ENCODE peak calls at places on chromosomes 13 and 19, in eight cellular contexts. C is H9, O is heart right ventricle, I is tibial nerve, X is stomach, M is tibial artery, K is Peyer's patch, F is MM.1S. J is an unnamed sample.

GRCh38 chr19:991174-991931 is 7.2 kb downstream of the WDR18 start:
- DNase-seq in C (peak; percentile 87), O (no peak), I (no peak), X (no peak), M (no peak), K (no peak), F (no peak), J (no peak)

GRCh38 chr13:98334620-98335205 is 157.6 kb upstream of the RNF113B start:
- DNase-seq in C (no peak), O (no peak), I (no peak), X (no peak), M (no peak), K (no peak), F (no peak), J (no peak)

GRCh38 chr13:83883061-83883523 is 818 bp upstream of the SLITRK1 start:
- DNase-seq in C (peak; percentile 41), O (no peak), I (no peak), X (no peak), M (no peak), K (no peak), F (no peak), J (no peak)

GRCh38 chr19:51948979-51949378 is 21.7 kb downstream of the ZNF613 start:
- DNase-seq in C (no peak), O (peak; percentile 61), I (no peak), X (no peak), M (no peak), K (no peak), F (no peak), J (peak; percentile 87)

GRCh38 chr19:40623403-40624239 is 22.5 kb downstream of the LTBP4 start:
- DNase-seq in C (peak; percentile 97), O (no peak), I (no peak), X (no peak), M (no peak), K (peak; percentile 87), F (no peak), J (no peak)

GRCh38 chr19:53876651-53877224 is 5.3 kb upstream of the PRKCG start:
- DNase-seq in C (no peak), O (no peak), I (no peak), X (no peak), M (no peak), K (no peak), F (no peak), J (no peak)

GRCh38 chr13:91167706-91168459 is 179.6 kb upstream of the MIR17HG start:
- DNase-seq in C (no peak), O (no peak), I (no peak), X (no peak), M (no peak), K (no peak), F (no peak), J (no peak)

GRCh38 chr13:30791354-30791921 is 56.1 kb downstream of the ALOX5AP start:
- DNase-seq in C (no peak), O (peak; percentile 59), I (peak; percentile 49), X (no peak), M (no peak), K (no peak), F (no peak), J (no peak)

GRCh38 chr13:102195566-102196462 is 206.0 kb downstream of the FGF14 start:
- DNase-seq in C (no peak), O (no peak), I (no peak), X (no peak), M (no peak), K (no peak), F (no peak), J (no peak)

GRCh38 chr13:48962281-48962680 is 13.4 kb upstream of the FNDC3A start:
- DNase-seq in C (no peak), O (no peak), I (no peak), X (no peak), M (no peak), K (no peak), F (no peak), J (peak; percentile 2)

GRCh38 chr13:101490400-101491015 is 38.0 kb downstream of the ITGBL1 start:
- DNase-seq in C (no peak), O (no peak), I (no peak), X (no peak), M (no peak), K (no peak), F (no peak), J (no peak)

GRCh38 chr19:44738603-44739585 is 9.6 kb upstream of the BCL3 start:
- DNase-seq in C (no peak), O (no peak), I (no peak), X (peak; percentile 68), M (no peak), K (peak; percentile 67), F (no peak), J (peak; percentile 78)

GRCh38 chr13:81207221-81207620 is 866.3 kb upstream of the SPRY2 start:
- DNase-seq in C (no peak), O (no peak), I (no peak), X (no peak), M (no peak), K (no peak), F (no peak), J (no peak)

GRCh38 chr19:5681446-5682292 is 842 bp downstream of the HSD11B1L start:
- DNase-seq in C (no peak), O (no peak), I (no peak), X (no peak), M (no peak), K (no peak), F (peak; percentile 4), J (no peak)

GRCh38 chr19:45817725-45818301 is 2.7 kb upstream of the RSPH6A start:
- DNase-seq in C (peak; percentile 70), O (no peak), I (no peak), X (no peak), M (no peak), K (no peak), F (no peak), J (peak; percentile 24)

GRCh38 chr19:53101518-53101917 is 1.7 kb downstream of the ZNF160 start:
- DNase-seq in C (no peak), O (no peak), I (no peak), X (no peak), M (no peak), K (no peak), F (no peak), J (no peak)

GRCh38 chr13:91398413-91399188 is at the start of gene GPC5:
- DNase-seq in C (peak; percentile 89), O (peak; percentile 48), I (peak; percentile 55), X (peak; percentile 80), M (peak; percentile 84), K (peak; percentile 88), F (peak; percentile 66), J (peak; percentile 57)

GRCh38 chr19:10517361-10517759 is at the start of gene S1PR5:
- DNase-seq in C (peak; percentile 75), O (peak; percentile 11), I (no peak), X (no peak), M (no peak), K (no peak), F (no peak), J (peak; percentile 13)

GRCh38 chr19:48121909-48122371 is 11.3 kb upstream of the PLA2G4C start:
- DNase-seq in C (no peak), O (no peak), I (no peak), X (no peak), M (no peak), K (no peak), F (peak; percentile 83), J (peak; percentile 62)

GRCh38 chr13:44575035-44575434 is 1.1 kb downstream of the TSC22D1 start:
- DNase-seq in C (no peak), O (no peak), I (no peak), X (no peak), M (no peak), K (no peak), F (no peak), J (no peak)

GRCh38 chr13:44575741-44576395 is at the start of gene TSC22D1:
- DNase-seq in C (peak; percentile 33), O (peak; percentile 41), I (peak; percentile 21), X (peak; percentile 51), M (peak; percentile 73), K (peak; percentile 73), F (peak; percentile 44), J (peak; percentile 40)

GRCh38 chr13:44573790-44574465 is 2.2 kb downstream of the TSC22D1 start:
- DNase-seq in C (peak; percentile 55), O (no peak), I (no peak), X (peak; percentile 67), M (no peak), K (no peak), F (no peak), J (no peak)

GRCh38 chr13:44573071-44573470 is 3.1 kb downstream of the TSC22D1 start:
- DNase-seq in C (peak; percentile 37), O (no peak), I (no peak), X (no peak), M (no peak), K (no peak), F (no peak), J (no peak)

GRCh38 chr13:44574466-44574855 is 1.7 kb downstream of the TSC22D1 start:
- DNase-seq in C (no peak), O (no peak), I (no peak), X (no peak), M (no peak), K (no peak), F (no peak), J (no peak)
- H3K27ac ChIP-seq in C (no peak overlapping the region), O (no peak overlapping the region), I (no peak overlapping the region), X (peak overlapping the region; percentile 32), M (peak overlapping the region; percentile 98), K (no peak overlapping the region), F (no peak overlapping the region), J (no peak overlapping the region)

GRCh38 chr19:17211547-17212446 is 3.4 kb upstream of the USE1 start:
- DNase-seq in C (no peak), O (no peak), I (no peak), X (no peak), M (no peak), K (no peak), F (no peak), J (no peak)

GRCh38 chr19:17214531-17215124 is 529 bp upstream of the USE1 start:
- DNase-seq in C (no peak), O (no peak), I (no peak), X (no peak), M (no peak), K (no peak), F (no peak), J (no peak)

GRCh38 chr19:17216058-17216670 is 1.0 kb downstream of the USE1 start:
- DNase-seq in C (no peak), O (no peak), I (no peak), X (no peak), M (no peak), K (no peak), F (no peak), J (no peak)

GRCh38 chr19:17213334-17213733 is 1.8 kb upstream of the USE1 start:
- DNase-seq in C (no peak), O (no peak), I (no peak), X (no peak), M (peak; percentile 67), K (no peak), F (no peak), J (no peak)

GRCh38 chr19:17215125-17215971 is at the start of gene USE1:
- DNase-seq in C (peak; percentile 93), O (peak; percentile 92), I (peak; percentile 86), X (peak; percentile 93), M (peak; percentile 94), K (peak; percentile 92), F (peak; percentile 89), J (peak; percentile 93)
- TF ChIP-seq CTCF in C (no peak), O (no peak), I (no peak), X (no peak), M (no peak), K (no peak), F (no peak), J (no peak)

GRCh38 chr13:28822801-28823200 is 2.7 kb downstream of the MTUS2 start:
- DNase-seq in C (no peak), O (no peak), I (no peak), X (no peak), M (no peak), K (no peak), F (no peak), J (no peak)
- H3K9me3 ChIP-seq in C (no peaks in the 10 kb centered on the region), O (no peaks in the 10 kb centered on the region), I (peaks cover 2% of the 10 kb centered on the region), X (peaks cover 2% of the 10 kb centered on the region), M (peaks cover under 1% of the 10 kb centered on the region), K (no peaks in the 10 kb centered on the region), F (no peaks in the 10 kb centered on the region), J (no peaks in the 10 kb centered on the region)

GRCh38 chr19:34733826-34734600 is at the start of gene ZNF181:
- DNase-seq in C (peak; percentile 91), O (peak; percentile 92), I (peak; percentile 67), X (peak; percentile 89), M (peak; percentile 93), K (peak; percentile 91), F (peak; percentile 88), J (peak; percentile 90)
- H3K27ac ChIP-seq in C (peak within 1 kb of the TSS; percentile 47), O (peak within 1 kb of the TSS; percentile 100), I (peak within 1 kb of the TSS; percentile 97), X (peak within 1 kb of the TSS; percentile 96), M (peak within 1 kb of the TSS; percentile 88), K (peak within 1 kb of the TSS; percentile 93), F (peak within 1 kb of the TSS; percentile 68), J (peak within 1 kb of the TSS; percentile 92)

J was measured in thyroid gland.